ENCODE peak calls at places on chromosomes 12 and 14, in eight cellular contexts. Z, N, F, T, U, S, B and D are unnamed samples.

GRCh38 chr12:62621239-62621638 is 154.6 kb downstream of the MON2 start:
- DNase-seq in N (no peak), B (no peak), T (no peak), U (no peak), Z (no peak), F (no peak), S (no peak), D (no peak)

GRCh38 chr12:85445060-85445938 is 165.3 kb downstream of the ALX1 start:
- DNase-seq in N (no peak), B (no peak), T (no peak), F (no peak), S (no peak), U (no peak), Z (no peak), D (no peak)

GRCh38 chr14:93332032-93332852 is 594 bp downstream of the BTBD7 start:
- DNase-seq in S (peak; percentile 46), F (no peak), T (peak; percentile 60), Z (peak; percentile 93), B (peak; percentile 76), U (peak; percentile 72), N (peak; percentile 67), D (no peak)

GRCh38 chr12:99910342-99910741 is 74.4 kb downstream of the ANKS1B start:
- DNase-seq in Z (no peak), N (no peak), U (no peak), F (no peak), S (peak; percentile 23), T (no peak), B (no peak), D (no peak)

GRCh38 chr14:99272669-99273024 is 650 bp upstream of the BCL11B start:
- DNase-seq in S (no peak), U (no peak), T (no peak), B (no peak), F (no peak), Z (no peak), N (no peak), D (no peak)

GRCh38 chr14:52043690-52044089 is 25.2 kb downstream of the NID2 start:
- DNase-seq in F (no peak), S (no peak), U (no peak), N (no peak), B (no peak), Z (no peak), T (no peak), D (no peak)

GRCh38 chr14:93788557-93789365 is 476 bp upstream of the PRIMA1 start:
- DNase-seq in U (peak; percentile 5), B (no peak), S (no peak), N (peak; percentile 47), Z (no peak), T (no peak), F (no peak), D (peak; percentile 24)

GRCh38 chr12:62899568-62900390 is 35.2 kb downstream of the PPM1H start:
- DNase-seq in U (no peak), B (no peak), T (no peak), Z (no peak), S (no peak), N (no peak), F (no peak), D (no peak)

GRCh38 chr14:55976219-55976618 is 142.0 kb upstream of the PELI2 start:
- DNase-seq in S (no peak), N (no peak), F (no peak), T (peak; percentile 41), B (no peak), Z (no peak), U (peak; percentile 60), D (no peak)

GRCh38 chr14:73238262-73238852 is 1.1 kb downstream of the PAPLN start:
- DNase-seq in N (no peak), T (no peak), Z (no peak), S (no peak), B (no peak), U (no peak), F (peak; percentile 86), D (no peak)

GRCh38 chr12:17110316-17110715 is 504.4 kb upstream of the LMO3 start:
- DNase-seq in S (no peak), F (no peak), B (no peak), N (no peak), T (no peak), Z (no peak), U (no peak), D (no peak)

GRCh38 chr12:108822458-108823205 is 34.8 kb downstream of the SSH1 start:
- DNase-seq in Z (peak; percentile 61), U (no peak), N (no peak), F (no peak), T (no peak), B (no peak), S (no peak), D (no peak)

GRCh38 chr12:108817909-108818308 is 39.5 kb downstream of the SSH1 start:
- DNase-seq in T (no peak), U (no peak), F (no peak), S (no peak), N (no peak), Z (no peak), B (no peak), D (no peak)

GRCh38 chr12:108820700-108821406 is 36.5 kb downstream of the SSH1 start:
- DNase-seq in Z (peak; percentile 78), T (no peak), U (peak; percentile 58), S (no peak), F (no peak), N (no peak), B (no peak), D (no peak)

GRCh38 chr12:108821407-108822397 is 35.7 kb downstream of the SSH1 start:
- DNase-seq in F (no peak), T (no peak), B (no peak), S (no peak), U (peak; percentile 53), Z (peak; percentile 79), N (no peak), D (no peak)

DNA sequence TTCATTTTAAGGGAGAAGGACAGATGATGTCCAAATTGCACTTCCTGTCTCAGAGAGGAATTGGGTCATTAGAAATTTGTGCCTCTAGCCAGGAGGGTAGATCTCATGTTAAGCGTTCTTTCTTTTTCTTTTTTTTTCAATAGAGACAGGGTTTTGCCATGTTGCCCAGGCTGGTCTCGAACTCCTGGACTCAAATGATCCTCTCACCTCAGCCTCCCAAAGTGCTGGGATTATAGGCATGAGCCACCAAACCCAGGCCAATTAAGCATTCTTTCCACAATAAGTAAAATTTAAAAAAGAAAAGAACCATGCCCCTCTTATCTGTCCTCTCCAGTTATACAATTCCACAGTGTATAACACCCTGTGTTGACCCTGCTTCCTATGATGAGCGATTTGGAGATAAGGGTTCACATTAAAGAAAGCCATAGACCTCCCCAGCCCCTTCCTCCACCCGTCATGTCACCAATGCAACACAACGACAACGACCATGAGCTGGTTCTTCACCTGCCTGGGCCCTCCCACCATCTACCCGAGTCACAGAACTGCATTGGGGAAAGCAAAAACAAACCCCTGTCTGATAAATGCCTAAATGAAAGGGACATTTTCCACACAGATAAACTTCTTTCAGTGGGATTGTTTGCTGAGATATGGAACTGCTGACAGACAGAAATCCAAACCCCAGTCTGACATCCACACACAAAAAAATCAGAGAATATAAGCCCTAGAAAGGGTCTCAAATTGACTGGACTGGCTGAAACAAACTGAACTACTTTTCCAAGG is 37.3 kb downstream of the SSH1 start:
- DNase-seq in S (no peak), Z (peak; percentile 24), N (no peak), U (no peak), F (no peak), B (no peak), T (no peak), D (no peak)
- H3K4me3 ChIP-seq in S (no peak overlapping the region), Z (no peak overlapping the region), N (no peak overlapping the region), U (no peak overlapping the region), F (no peak overlapping the region), B (no peak overlapping the region), T (no peak overlapping the region), D (no peak overlapping the region)

GRCh38 chr14:77175843-77176242 is 5.8 kb upstream of the TMEM63C start:
- DNase-seq in F (no peak), Z (no peak), T (no peak), U (no peak), N (no peak), B (no peak), S (no peak), D (no peak)

GRCh38 chr14:77181603-77182437 is at the start of gene TMEM63C:
- DNase-seq in F (no peak), Z (peak; percentile 84), U (peak; percentile 67), S (peak; percentile 91), T (peak; percentile 76), B (no peak), N (no peak), D (no peak)

GRCh38 chr14:77181124-77181602 is 435 bp upstream of the TMEM63C start:
- DNase-seq in U (no peak), B (no peak), Z (no peak), N (no peak), S (peak; percentile 64), F (no peak), T (no peak), D (no peak)

DNA sequence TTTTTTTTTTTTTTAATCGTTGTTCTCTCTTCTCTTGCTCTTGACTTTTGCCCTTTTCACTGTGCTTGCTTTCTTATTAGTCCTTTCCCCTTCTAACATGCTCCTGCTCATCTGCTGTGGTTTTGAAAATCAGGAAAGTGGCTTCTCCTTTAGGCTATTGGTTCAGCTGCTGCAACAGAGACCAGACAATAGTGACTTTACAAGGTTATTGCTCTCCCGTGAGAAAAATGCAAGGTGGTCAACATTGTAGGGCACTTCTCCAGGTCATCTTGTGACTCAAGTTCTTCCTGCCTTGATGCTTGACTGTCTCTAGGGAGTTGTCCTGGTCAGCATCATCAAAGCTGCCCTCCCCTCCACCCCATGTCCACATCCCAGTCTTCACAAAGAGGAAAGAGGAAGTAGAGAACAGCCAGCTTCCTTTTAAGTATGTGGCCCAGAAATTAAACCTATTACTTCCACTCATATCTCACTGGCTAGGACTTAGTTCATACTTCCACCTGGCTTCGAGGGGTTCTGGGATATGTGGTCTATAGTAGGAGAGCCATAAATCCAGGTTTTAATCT is 3.9 kb upstream of the TMEM63C start:
- DNase-seq in B (no peak), T (no peak), N (no peak), S (no peak), U (no peak), Z (no peak), F (no peak), D (no peak)
- TF ChIP-seq CTCF in B (no peak), T (no peak), N (no peak), S (no peak), U (no peak), Z (no peak), F (no peak), D (no peak)

GRCh38 chr14:24699052-24699451 is 65.1 kb upstream of the GZMB start:
- DNase-seq in Z (no peak), S (no peak), T (no peak), N (no peak), B (no peak), U (no peak), F (no peak), D (no peak)
- H3K4me3 ChIP-seq in Z (no peak overlapping the region), S (no peak overlapping the region), T (no peak overlapping the region), N (no peak overlapping the region), B (no peak overlapping the region), U (no peak overlapping the region), F (no peak overlapping the region), D (no peak overlapping the region)

DNA sequence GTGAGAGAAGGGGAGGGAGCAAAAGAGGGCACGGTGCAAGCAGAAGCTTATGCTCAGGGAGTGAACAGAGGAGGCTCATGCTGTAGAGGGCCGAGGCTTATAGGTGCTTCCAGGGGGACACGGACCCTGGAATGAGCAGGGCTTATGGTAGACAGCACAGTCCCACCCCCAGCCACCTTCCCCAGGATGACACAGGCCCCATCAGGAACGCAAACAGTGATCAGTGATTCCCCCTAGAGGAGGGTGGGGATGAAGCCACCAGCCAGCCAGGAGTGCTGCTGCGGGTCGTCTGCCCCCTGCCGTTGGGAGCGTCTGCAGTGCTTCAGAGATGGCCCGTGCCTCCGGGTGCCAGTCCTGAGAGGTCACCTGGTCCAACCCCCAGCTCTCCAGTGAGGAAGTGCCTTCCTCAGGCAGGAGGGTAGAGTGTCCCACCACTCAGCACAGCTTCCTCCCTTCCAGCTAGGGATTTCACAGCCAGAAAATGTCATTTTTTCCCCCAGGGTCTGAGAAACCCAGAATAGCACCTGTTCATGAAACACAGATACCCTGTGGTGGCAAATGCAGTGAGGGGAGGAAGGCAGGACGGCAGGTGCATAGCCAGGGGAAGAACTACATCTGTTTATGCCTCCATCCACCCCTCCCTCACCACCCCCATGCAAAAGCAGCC is 60.7 kb downstream of the SLC6A12 start:
- DNase-seq in S (peak; percentile 77), U (peak; percentile 59), N (peak; percentile 59), Z (peak; percentile 82), B (peak; percentile 80), F (no peak), T (peak; percentile 17), D (no peak)
- TF ChIP-seq CTCF in S (peak; percentile 96), U (no peak), N (peak; percentile 73), Z (peak; percentile 62), B (peak; percentile 66), F (peak; percentile 65), T (no peak), D (peak; percentile 53)